ENCODE peak calls at places on chromosome 1, in nine cellular contexts. J is stimulated activated CD8-positive, alpha-beta memory T cell treated with anti-CD3 and anti-CD28 coated beads, Interleukin-2, amount 100 ng/mL, for 48 hours; U is G401; I is IMR-90; S is GM20000; Q is NCI-H510A; Z is ELF-1; T is NCI-H1417; R is putamen. H is an unnamed sample.

GRCh38 chr1:6037338-6037762 is 8.3 kb upstream of the KCNAB2 start:
- DNase-seq in J (no peak), U (no peak), I (peak; percentile 34), S (peak; percentile 67), Q (no peak), Z (no peak), T (peak; percentile 9), R (no peak), H (no peak)

GRCh38 chr1:223665592-223666312 is at the start of gene CAPN8:
- DNase-seq in J (no peak), U (no peak), I (no peak), S (no peak), Q (peak; percentile 28), Z (no peak), T (no peak), R (no peak), H (no peak)

GRCh38 chr1:161273402-161273801 is 14.9 kb downstream of the PCP4L1 start:
- DNase-seq in J (no peak), U (no peak), I (peak; percentile 21), S (no peak), Q (no peak), Z (no peak), T (no peak), R (no peak), H (no peak)

GRCh38 chr1:42305639-42306038 is 29.4 kb downstream of the FOXJ3 start:
- DNase-seq in J (no peak), U (no peak), I (peak; percentile 54), S (no peak), Q (no peak), Z (no peak), T (no peak), R (no peak), H (no peak)

GRCh38 chr1:21238141-21238800 is 52.0 kb downstream of the ECE1 start:
- DNase-seq in J (no peak), U (no peak), I (peak; percentile 84), S (no peak), Q (no peak), Z (peak; percentile 76), T (no peak), R (no peak), H (no peak)

GRCh38 chr1:245862812-245863540 is 644.1 kb downstream of the SMYD3 start:
- DNase-seq in J (no peak), U (no peak), I (no peak), S (no peak), Q (no peak), Z (no peak), T (no peak), R (no peak), H (no peak)

GRCh38 chr1:8040586-8040985 is 14.5 kb upstream of the ERRFI1 start:
- DNase-seq in J (no peak), U (no peak), I (peak; percentile 99), S (no peak), Q (peak; percentile 92), Z (no peak), T (no peak), R (no peak), H (no peak)

GRCh38 chr1:61318319-61319125 is 236.2 kb downstream of the NFIA start:
- DNase-seq in J (no peak), U (peak; percentile 62), I (peak; percentile 59), S (peak; percentile 12), Q (no peak), Z (no peak), T (no peak), R (no peak), H (no peak)

GRCh38 chr1:186605762-186606350 is 74.4 kb downstream of the PTGS2 start:
- DNase-seq in J (no peak), U (peak; percentile 5), I (peak; percentile 59), S (peak; percentile 23), Q (no peak), Z (peak; percentile 85), T (peak; percentile 14), R (no peak), H (peak; percentile 86)

GRCh38 chr1:62341120-62341519 is 21.9 kb upstream of the KANK4 start:
- DNase-seq in J (no peak), U (no peak), I (no peak), S (no peak), Q (no peak), Z (no peak), T (no peak), R (no peak), H (no peak)

H was measured in GM23338.